ENCODE peak calls at places on chromosomes 1 and 21, in seven cellular contexts. N, F, X, I, O, V and Z are unnamed samples.

GRCh38 chr1:155261401-155261887 is 716 bp downstream of the SCAMP3 start:
- DNase-seq in N (no peak), I (no peak), O (no peak), F (no peak), V (no peak), X (no peak), Z (no peak)

GRCh38 chr21:46039891-46040660 is 57.8 kb upstream of the COL6A2 start:
- DNase-seq in I (no peak), X (no peak), V (no peak), N (no peak), F (no peak), O (no peak), Z (no peak)

GRCh38 chr1:9652379-9653194 is 1.1 kb downstream of the PIK3CD start:
- DNase-seq in I (no peak), O (no peak), N (peak), X (peak), V (peak), F (no peak), Z (no peak)

GRCh38 chr1:156104065-156104810 is 10.3 kb upstream of the LMNA start:
- DNase-seq in O (peak), I (peak), V (peak), X (peak), N (peak), F (no peak), Z (peak)

GRCh38 chr1:65963161-65963888 is 170.6 kb downstream of the PDE4B start:
- DNase-seq in V (no peak), F (no peak), X (no peak), I (no peak), O (peak), N (no peak), Z (no peak)

GRCh38 chr1:21913763-21914162 is 23.3 kb downstream of the HSPG2 start:
- DNase-seq in V (no peak), X (no peak), N (no peak), F (no peak), O (no peak), I (no peak), Z (no peak)

GRCh38 chr1:156097499-156098178 is 15.4 kb upstream of the MEX3A start:
- DNase-seq in F (no peak), X (no peak), O (no peak), N (no peak), V (no peak), I (no peak), Z (no peak)

GRCh38 chr1:116379674-116380498 is 6.8 kb downstream of the ATP1A1 start:
- DNase-seq in N (no peak), F (no peak), O (no peak), I (no peak), X (no peak), V (no peak), Z (no peak)

GRCh38 chr21:37873655-37874054 is 42.6 kb downstream of the KCNJ6 start:
- DNase-seq in X (no peak), I (no peak), N (peak), V (no peak), O (no peak), F (no peak), Z (no peak)

GRCh38 chr1:42369471-42369870 is 11.1 kb upstream of the RIMKLA start:
- DNase-seq in O (no peak), I (no peak), N (no peak), X (no peak), V (no peak), F (no peak), Z (no peak)

GRCh38 chr1:154824356-154825069 is 45.6 kb downstream of the KCNN3 start:
- DNase-seq in V (no peak), O (no peak), X (no peak), F (no peak), I (no peak), N (no peak), Z (no peak)

GRCh38 chr1:36008546-36009197 is 75.2 kb upstream of the TEKT2 start:
- DNase-seq in I (no peak), N (peak), V (no peak), X (no peak), F (no peak), O (peak), Z (no peak)

GRCh38 chr1:216111842-216112241 is 311.4 kb downstream of the USH2A start:
- DNase-seq in N (peak), V (no peak), X (no peak), I (no peak), O (no peak), F (no peak), Z (no peak)

GRCh38 chr1:229169399-229169798 is 101.5 kb upstream of the RAB4A start:
- DNase-seq in X (no peak), N (peak), O (no peak), V (no peak), F (no peak), I (no peak), Z (no peak)

GRCh38 chr1:218297867-218298266 is 12.8 kb downstream of the RRP15 start:
- DNase-seq in O (peak), V (no peak), I (no peak), N (peak), X (no peak), F (no peak), Z (no peak)

GRCh38 chr1:156725683-156726280 is 2.5 kb upstream of the METTL25B start:
- DNase-seq in N (peak), O (peak), X (peak), V (peak), F (peak), I (peak), Z (peak)

GRCh38 chr1:1883092-1883858 is 7.6 kb downstream of the GNB1 start:
- DNase-seq in N (no peak), I (no peak), X (no peak), F (no peak), V (no peak), O (no peak), Z (no peak)

GRCh38 chr1:2224170-2224584 is 3.9 kb upstream of the SKI start:
- DNase-seq in I (no peak), O (no peak), N (no peak), V (no peak), F (no peak), X (no peak), Z (no peak)

GRCh38 chr1:110540891-110541685 is 22.1 kb upstream of the KCNA10 start:
- DNase-seq in N (no peak), O (no peak), V (no peak), X (no peak), F (no peak), I (no peak), Z (no peak)

GRCh38 chr1:63917571-63918394 is 144.0 kb downstream of the ROR1 start:
- DNase-seq in F (no peak), O (no peak), N (peak), I (no peak), V (peak), X (no peak), Z (no peak)

GRCh38 chr1:12124693-12125421 is 41.9 kb upstream of the TNFRSF1B start:
- DNase-seq in N (peak), I (peak), V (peak), F (no peak), X (peak), O (peak), Z (peak)

GRCh38 chr1:21814241-21814918 is 2.3 kb downstream of the LDLRAD2 start:
- DNase-seq in V (peak), F (peak), X (no peak), O (no peak), I (no peak), N (no peak), Z (no peak)